ENCODE peak calls at places on chromosomes 12 and 14, in four cellular contexts. One of them, this sample, is unnamed.

GRCh38 chr12:25995906-25996305 is 37.4 kb downstream of the RASSF8 start:
- DNase-seq in K562: no peak
- DNase-seq in H1: no peak
- DNase-seq in HCT116: no peak
- DNase-seq in this sample: no peak

GRCh38 chr12:131250028-131250950 is 296.6 kb downstream of the ADGRD1 start:
- DNase-seq in K562: no peak
- DNase-seq in H1: no peak
- DNase-seq in HCT116: no peak
- DNase-seq in this sample: no peak

GRCh38 chr12:34217660-34218059 is 195.4 kb downstream of the ALG10 start:
- DNase-seq in K562: no peak
- DNase-seq in H1: no peak
- DNase-seq in HCT116: no peak
- DNase-seq in this sample: no peak

GRCh38 chr12:120468846-120469449 is 600 bp downstream of the SRSF9 start:
- DNase-seq in K562: peak; percentile 92
- DNase-seq in H1: no peak
- DNase-seq in HCT116: no peak
- DNase-seq in this sample: no peak

GRCh38 chr12:6788972-6789905 is at the start of gene CD4:
- DNase-seq in K562: no peak
- DNase-seq in H1: no peak
- DNase-seq in HCT116: no peak
- DNase-seq in this sample: no peak

GRCh38 chr12:120103044-120103338 is 13.6 kb downstream of the RAB35 start:
- DNase-seq in K562: no peak
- DNase-seq in H1: no peak
- DNase-seq in HCT116: no peak
- DNase-seq in this sample: no peak

GRCh38 chr12:124567035-124567672 is at the start of gene NCOR2:
- DNase-seq in K562: peak; percentile 85
- DNase-seq in H1: no peak
- DNase-seq in HCT116: no peak
- DNase-seq in this sample: no peak

GRCh38 chr12:94175763-94176660 is 27.6 kb downstream of the PLXNC1 start:
- DNase-seq in K562: no peak
- DNase-seq in H1: no peak
- DNase-seq in HCT116: no peak
- DNase-seq in this sample: no peak

GRCh38 chr12:96908170-96908675 is 1.2 kb downstream of the NEDD1 start:
- DNase-seq in K562: no peak
- DNase-seq in H1: no peak
- DNase-seq in HCT116: no peak
- DNase-seq in this sample: no peak

GRCh38 chr14:103849151-103850013 is 2.0 kb upstream of the PPP1R13B start:
- DNase-seq in K562: no peak
- DNase-seq in H1: no peak
- DNase-seq in HCT116: no peak
- DNase-seq in this sample: no peak

GRCh38 chr14:54425537-54426274 is 15.5 kb downstream of the CNIH1 start:
- DNase-seq in K562: no peak
- DNase-seq in H1: no peak
- DNase-seq in HCT116: no peak
- DNase-seq in this sample: no peak

GRCh38 chr14:81525129-81525528 is 8.5 kb downstream of the SEL1L start:
- DNase-seq in K562: no peak
- DNase-seq in H1: no peak
- DNase-seq in HCT116: no peak
- DNase-seq in this sample: no peak

GRCh38 chr14:86935241-86935640 is 1057.7 kb downstream of the GALC start:
- DNase-seq in K562: no peak
- DNase-seq in H1: no peak
- DNase-seq in HCT116: no peak
- DNase-seq in this sample: no peak

GRCh38 chr12:25808604-25809003 is 149.9 kb upstream of the RASSF8 start:
- DNase-seq in K562: no peak
- DNase-seq in H1: no peak
- DNase-seq in HCT116: no peak
- DNase-seq in this sample: no peak

GRCh38 chr14:96178674-96179321 is 25.8 kb upstream of the BDKRB2 start:
- DNase-seq in K562: no peak
- DNase-seq in H1: no peak
- DNase-seq in HCT116: no peak
- DNase-seq in this sample: no peak

GRCh38 chr12:78183854-78184253 is 353.2 kb downstream of the NAV3 start:
- DNase-seq in K562: no peak
- DNase-seq in H1: no peak
- DNase-seq in HCT116: no peak
- DNase-seq in this sample: no peak

GRCh38 chr12:93778306-93778705 is 101.1 kb downstream of the CRADD start:
- DNase-seq in K562: no peak
- DNase-seq in H1: no peak
- DNase-seq in HCT116: no peak
- DNase-seq in this sample: no peak

GRCh38 chr12:62882140-62882539 is 52.8 kb downstream of the PPM1H start:
- DNase-seq in K562: no peak
- DNase-seq in H1: no peak
- DNase-seq in HCT116: no peak
- DNase-seq in this sample: no peak

GRCh38 chr12:78928200-78929074 is 63.9 kb downstream of the SYT1 start:
- DNase-seq in K562: no peak
- DNase-seq in H1: no peak
- DNase-seq in HCT116: peak; percentile 87
- DNase-seq in this sample: no peak

GRCh38 chr14:24198845-24199524 is 3.7 kb upstream of the TM9SF1 start:
- DNase-seq in K562: no peak
- DNase-seq in H1: no peak
- DNase-seq in HCT116: no peak
- DNase-seq in this sample: no peak

GRCh38 chr12:123907726-123908476 is 64.7 kb downstream of the CCDC92 start:
- DNase-seq in K562: peak; percentile 41
- DNase-seq in H1: no peak
- DNase-seq in HCT116: no peak
- DNase-seq in this sample: no peak

GRCh38 chr12:116361404-116362223 is 84.1 kb upstream of the MED13L start:
- DNase-seq in K562: no peak
- DNase-seq in H1: no peak
- DNase-seq in HCT116: no peak
- DNase-seq in this sample: no peak

GRCh38 chr14:33851366-33851765 is 99.5 kb downstream of the EGLN3 start:
- DNase-seq in K562: no peak
- DNase-seq in H1: no peak
- DNase-seq in HCT116: no peak
- DNase-seq in this sample: no peak

GRCh38 chr14:50068496-50068895 is 47.9 kb downstream of the VCPKMT start:
- DNase-seq in K562: no peak
- DNase-seq in H1: no peak
- DNase-seq in HCT116: no peak
- DNase-seq in this sample: no peak

GRCh38 chr14:58733451-58734208 is 95.9 kb downstream of the DACT1 start:
- DNase-seq in K562: no peak
- DNase-seq in H1: no peak
- DNase-seq in HCT116: no peak
- DNase-seq in this sample: no peak

GRCh38 chr12:51424094-51424661 is 453 bp upstream of the SLC4A8 start:
- DNase-seq in K562: no peak
- DNase-seq in H1: no peak
- DNase-seq in HCT116: no peak
- DNase-seq in this sample: no peak

GRCh38 chr12:62683724-62684501 is 217.3 kb downstream of the MON2 start:
- DNase-seq in K562: no peak
- DNase-seq in H1: no peak
- DNase-seq in HCT116: no peak
- DNase-seq in this sample: no peak

GRCh38 chr14:77120771-77121743 is 20.5 kb downstream of the ZDHHC22 start:
- DNase-seq in K562: no peak
- DNase-seq in H1: no peak
- DNase-seq in HCT116: no peak
- DNase-seq in this sample: no peak

GRCh38 chr12:122523280-122523679 is 3.5 kb downstream of the RSRC2 start:
- DNase-seq in K562: no peak
- DNase-seq in H1: no peak
- DNase-seq in HCT116: no peak
- DNase-seq in this sample: no peak

GRCh38 chr12:132295101-132295526 is 34.3 kb downstream of the GALNT9 start:
- DNase-seq in K562: no peak
- DNase-seq in H1: no peak
- DNase-seq in HCT116: no peak
- DNase-seq in this sample: no peak

GRCh38 chr12:48977290-48978281 is 536 bp upstream of the WNT1 start:
- DNase-seq in K562: peak; percentile 88
- DNase-seq in H1: no peak
- DNase-seq in HCT116: no peak
- DNase-seq in this sample: no peak

GRCh38 chr12:20863056-20863455 is 52.6 kb downstream of the SLCO1B3 start:
- DNase-seq in K562: no peak
- DNase-seq in H1: no peak
- DNase-seq in HCT116: no peak
- DNase-seq in this sample: no peak

DNA sequence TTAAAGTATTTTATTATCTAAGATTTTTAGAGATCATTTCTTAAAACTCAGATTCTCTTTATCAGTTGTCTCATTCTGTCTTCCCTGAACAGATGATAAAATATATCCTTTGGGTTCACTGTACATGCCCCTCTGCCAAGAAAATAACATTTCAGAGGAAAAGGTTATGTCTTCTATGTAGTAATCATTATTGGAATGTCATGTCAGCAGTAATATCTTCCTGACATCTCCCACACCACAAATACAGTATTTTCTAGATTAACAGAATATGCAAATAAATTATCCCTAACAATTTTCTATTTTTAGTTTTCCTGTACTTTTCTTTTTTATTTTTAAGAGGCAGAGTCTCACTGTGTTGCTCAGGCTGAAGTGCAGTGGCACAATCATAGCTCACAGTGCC is 26.0 kb downstream of the BTBD7 start:
- DNase-seq in K562: no peak
- DNase-seq in H1: no peak
- DNase-seq in HCT116: no peak
- DNase-seq in this sample: no peak
- TF ChIP-seq ZNF274 in K562: no peak
- TF ChIP-seq ZNF274 in H1: no peak
- TF ChIP-seq ZNF274 in HCT116: no peak
- TF ChIP-seq ZNF274 in this sample: no peak

GRCh38 chr12:56954057-56954577 is 3.3 kb downstream of the RDH16 start:
- DNase-seq in K562: no peak
- DNase-seq in H1: no peak
- DNase-seq in HCT116: no peak
- DNase-seq in this sample: no peak
- TF ChIP-seq ZNF274 in K562: no peak
- TF ChIP-seq ZNF274 in H1: no peak
- TF ChIP-seq ZNF274 in HCT116: no peak
- TF ChIP-seq ZNF274 in this sample: no peak

GRCh38 chr12:81950871-81951270 is 191.7 kb upstream of the PPFIA2 start:
- DNase-seq in K562: no peak
- DNase-seq in H1: no peak
- DNase-seq in HCT116: no peak
- DNase-seq in this sample: no peak
- TF ChIP-seq ZNF274 in K562: no peak
- TF ChIP-seq ZNF274 in H1: no peak
- TF ChIP-seq ZNF274 in HCT116: no peak
- TF ChIP-seq ZNF274 in this sample: no peak

GRCh38 chr12:2679068-2679815 is 115.5 kb upstream of the FKBP4 start:
- DNase-seq in K562: no peak
- DNase-seq in H1: no peak
- DNase-seq in HCT116: no peak
- DNase-seq in this sample: no peak

GRCh38 chr12:2681426-2682205 is 113.2 kb upstream of the FKBP4 start:
- DNase-seq in K562: no peak
- DNase-seq in H1: no peak
- DNase-seq in HCT116: no peak
- DNase-seq in this sample: no peak

GRCh38 chr12:2679816-2680675 is 114.7 kb upstream of the FKBP4 start:
- DNase-seq in K562: no peak
- DNase-seq in H1: no peak
- DNase-seq in HCT116: no peak
- DNase-seq in this sample: no peak

GRCh38 chr12:2682301-2683282 is 112.2 kb upstream of the FKBP4 start:
- DNase-seq in K562: no peak
- DNase-seq in H1: no peak
- DNase-seq in HCT116: peak; percentile 26
- DNase-seq in this sample: peak; percentile 77

DNA sequence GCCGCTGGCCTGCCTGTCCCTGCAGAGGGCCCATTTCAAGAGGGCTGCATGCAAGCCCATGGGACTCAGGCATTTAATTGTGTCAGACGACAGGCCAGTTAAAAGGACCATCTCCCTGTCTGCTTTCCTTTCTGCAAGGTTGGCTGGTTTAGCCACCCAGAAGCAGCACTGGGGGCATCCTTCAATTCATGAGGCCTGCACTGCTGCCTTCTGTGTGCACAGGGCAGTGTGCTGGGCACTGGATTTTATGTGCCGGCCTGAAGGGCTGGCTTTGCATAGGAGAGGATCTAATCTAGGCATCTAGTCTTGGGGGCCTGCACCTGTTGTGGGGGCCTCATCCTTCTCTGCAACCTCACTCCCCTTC is 114.1 kb upstream of the FKBP4 start:
- DNase-seq in K562: no peak
- DNase-seq in H1: no peak
- DNase-seq in HCT116: no peak
- DNase-seq in this sample: no peak
- TF ChIP-seq ZNF274 in K562: no peak
- TF ChIP-seq ZNF274 in H1: no peak
- TF ChIP-seq ZNF274 in HCT116: no peak
- TF ChIP-seq ZNF274 in this sample: no peak

This sample was measured in NT2/D1.